ENCODE peak calls at places on chromosomes 12 and 14, in four cellular contexts. P is immature natural killer cell, H is H7, A is HuH-7.5. D is an unnamed sample.

GRCh38 chr12:98439471-98440164 is 75.8 kb upstream of the TMPO start:
- DNase-seq in P (no peak), H (no peak), A (no peak), D (no peak)

GRCh38 chr12:98974767-98975381 is 329.8 kb downstream of the APAF1 start:
- DNase-seq in P (no peak), H (no peak), A (no peak), D (no peak)

GRCh38 chr14:77794357-77794756 is 5.6 kb upstream of the ADCK1 start:
- DNase-seq in P (no peak), H (no peak), A (no peak), D (no peak)

GRCh38 chr12:76942276-76942675 is 63.5 kb upstream of the CSRP2 start:
- DNase-seq in P (no peak), H (no peak), A (no peak), D (peak)

GRCh38 chr14:67892466-67893120 is 73.0 kb downstream of the RAD51B start:
- DNase-seq in P (no peak), H (no peak), A (no peak), D (no peak)

GRCh38 chr14:67735361-67735921 is 33.8 kb downstream of the RDH12 start:
- DNase-seq in P (no peak), H (no peak), A (no peak), D (no peak)

GRCh38 chr14:21063479-21063878 is 5.9 kb downstream of the RNASE8 start:
- DNase-seq in P (no peak), H (peak), A (no peak), D (no peak)

GRCh38 chr12:5533368-5533767 is 101.5 kb downstream of the NTF3 start:
- DNase-seq in P (no peak), H (no peak), A (no peak), D (no peak)

GRCh38 chr12:68349083-68349700 is 17.0 kb upstream of the MDM1 start:
- DNase-seq in P (no peak), H (no peak), A (no peak), D (no peak)

GRCh38 chr14:74571441-74571841 is 40.6 kb downstream of the LTBP2 start:
- DNase-seq in P (no peak), H (no peak), A (no peak), D (no peak)

GRCh38 chr14:20454359-20454644 is 310 bp downstream of the OSGEP start:
- DNase-seq in P (no peak), H (no peak), A (peak), D (no peak)

GRCh38 chr14:61438860-61439765 is 117.7 kb downstream of the PRKCH start:
- DNase-seq in P (peak), H (peak), A (no peak), D (peak)

GRCh38 chr12:22283508-22283907 is 51.0 kb downstream of the ST8SIA1 start:
- DNase-seq in P (no peak), H (no peak), A (no peak), D (no peak)

GRCh38 chr14:102943454-102943853 is 21.0 kb downstream of the AMN start:
- DNase-seq in P (no peak), H (no peak), A (no peak), D (no peak)

GRCh38 chr12:31647106-31647505 is 12.4 kb upstream of the ETFBKMT start:
- DNase-seq in P (no peak), H (no peak), A (no peak), D (peak)

GRCh38 chr12:56571131-56571530 is 49.5 kb downstream of the RBMS2 start:
- DNase-seq in P (no peak), H (no peak), A (no peak), D (no peak)

GRCh38 chr14:49849213-49849847 is 3.3 kb downstream of the NEMF start:
- DNase-seq in P (no peak), H (no peak), A (no peak), D (no peak)

GRCh38 chr14:68468437-68469207 is 324.2 kb downstream of the ZFP36L1 start:
- DNase-seq in P (peak), H (no peak), A (no peak), D (peak)

GRCh38 chr14:100408350-100409015 is 85.3 kb downstream of the SLC25A47 start:
- DNase-seq in P (peak), H (no peak), A (no peak), D (no peak)

GRCh38 chr12:43347026-43347425 is 205.0 kb downstream of the ADAMTS20 start:
- DNase-seq in P (no peak), H (no peak), A (no peak), D (no peak)

GRCh38 chr12:104792570-104792969 is 165.5 kb downstream of the SLC41A2 start:
- DNase-seq in P (no peak), H (no peak), A (no peak), D (peak)

GRCh38 chr14:51867753-51868152 is 7.3 kb downstream of the GNG2 start:
- DNase-seq in P (peak), H (no peak), A (no peak), D (no peak)

GRCh38 chr12:64137117-64137516 is 85.0 kb downstream of the KICS2 start:
- DNase-seq in P (no peak), H (no peak), A (no peak), D (no peak)

GRCh38 chr14:74611672-74612345 is at the start of gene LTBP2:
- DNase-seq in P (peak), H (peak), A (no peak), D (peak)

GRCh38 chr12:49647827-49648721 is 24.7 kb downstream of the PRPF40B start:
- DNase-seq in P (no peak), H (peak), A (no peak), D (no peak)

GRCh38 chr14:71726639-71727085 is 205.6 kb upstream of the RGS6 start:
- DNase-seq in P (no peak), H (no peak), A (no peak), D (no peak)

GRCh38 chr12:62210422-62210821 is 49.8 kb upstream of the USP15 start:
- DNase-seq in P (peak), H (peak), A (no peak), D (no peak)

GRCh38 chr12:117188961-117189724 is 1.1 kb downstream of the FBXO21 start:
- DNase-seq in P (no peak), H (peak), A (no peak), D (peak)

GRCh38 chr12:50041461-50041860 is 15.9 kb upstream of the ASIC1 start:
- DNase-seq in P (no peak), H (no peak), A (no peak), D (no peak)